ENCODE peak calls at places on chromosome 17, in seven cellular contexts. One of them, this sample, is unnamed.

GRCh38 chr17:67546578-67547527 is 169.8 kb downstream of the PITPNC1 start:
- DNase-seq in fibroblast of the conjunctiva: no peak
- DNase-seq in WERI-Rb-1: no peak
- DNase-seq in activated CD4-positive, CD25-positive, alpha-beta regulatory T cell treated with anti-CD3 and anti-CD28 coated beads, Interleukin-2, amount 50 U/mL, for 16 hours: no peak
- DNase-seq in NCI-H774: no peak
- DNase-seq in astrocyte of the cerebellum: no peak
- DNase-seq in cardiac fibroblast: peak; percentile 47
- DNase-seq in this sample: peak; percentile 4

GRCh38 chr17:71522383-71522782 is 598.4 kb upstream of the SOX9 start:
- DNase-seq in cardiac fibroblast: no peak
- DNase-seq in fibroblast of the conjunctiva: no peak
- DNase-seq in activated CD4-positive, CD25-positive, alpha-beta regulatory T cell treated with anti-CD3 and anti-CD28 coated beads, Interleukin-2, amount 50 U/mL, for 16 hours: no peak
- DNase-seq in NCI-H774: no peak
- DNase-seq in WERI-Rb-1: no peak
- DNase-seq in astrocyte of the cerebellum: peak; percentile 29
- DNase-seq in this sample: peak; percentile 77

GRCh38 chr17:44829558-44830358 is at the start of gene GJC1:
- DNase-seq in cardiac fibroblast: peak; percentile 28
- DNase-seq in NCI-H774: peak; percentile 4
- DNase-seq in activated CD4-positive, CD25-positive, alpha-beta regulatory T cell treated with anti-CD3 and anti-CD28 coated beads, Interleukin-2, amount 50 U/mL, for 16 hours: no peak
- DNase-seq in WERI-Rb-1: peak; percentile 76
- DNase-seq in fibroblast of the conjunctiva: no peak
- DNase-seq in astrocyte of the cerebellum: no peak
- DNase-seq in this sample: peak; percentile 61

GRCh38 chr17:56314026-56314425 is 160.8 kb downstream of the ANKFN1 start:
- DNase-seq in fibroblast of the conjunctiva: no peak
- DNase-seq in cardiac fibroblast: peak; percentile 4
- DNase-seq in activated CD4-positive, CD25-positive, alpha-beta regulatory T cell treated with anti-CD3 and anti-CD28 coated beads, Interleukin-2, amount 50 U/mL, for 16 hours: no peak
- DNase-seq in NCI-H774: no peak
- DNase-seq in WERI-Rb-1: no peak
- DNase-seq in astrocyte of the cerebellum: no peak
- DNase-seq in this sample: no peak

GRCh38 chr17:78131172-78132085 is 858 bp downstream of the TMC8 start:
- DNase-seq in WERI-Rb-1: no peak
- DNase-seq in cardiac fibroblast: no peak
- DNase-seq in fibroblast of the conjunctiva: no peak
- DNase-seq in astrocyte of the cerebellum: no peak
- DNase-seq in activated CD4-positive, CD25-positive, alpha-beta regulatory T cell treated with anti-CD3 and anti-CD28 coated beads, Interleukin-2, amount 50 U/mL, for 16 hours: no peak
- DNase-seq in NCI-H774: no peak
- DNase-seq in this sample: no peak

GRCh38 chr17:65544658-65545057 is 16.8 kb downstream of the AXIN2 start:
- DNase-seq in activated CD4-positive, CD25-positive, alpha-beta regulatory T cell treated with anti-CD3 and anti-CD28 coated beads, Interleukin-2, amount 50 U/mL, for 16 hours: no peak
- DNase-seq in WERI-Rb-1: no peak
- DNase-seq in fibroblast of the conjunctiva: no peak
- DNase-seq in cardiac fibroblast: no peak
- DNase-seq in NCI-H774: no peak
- DNase-seq in astrocyte of the cerebellum: no peak
- DNase-seq in this sample: no peak

GRCh38 chr17:54426287-54426886 is 474.3 kb upstream of the TOM1L1 start:
- DNase-seq in cardiac fibroblast: peak; percentile 5
- DNase-seq in NCI-H774: peak; percentile 6
- DNase-seq in activated CD4-positive, CD25-positive, alpha-beta regulatory T cell treated with anti-CD3 and anti-CD28 coated beads, Interleukin-2, amount 50 U/mL, for 16 hours: no peak
- DNase-seq in fibroblast of the conjunctiva: no peak
- DNase-seq in astrocyte of the cerebellum: no peak
- DNase-seq in WERI-Rb-1: peak; percentile 29
- DNase-seq in this sample: no peak

GRCh38 chr17:83180996-83181481 is 101.6 kb downstream of the METRNL start:
- DNase-seq in astrocyte of the cerebellum: no peak
- DNase-seq in fibroblast of the conjunctiva: no peak
- DNase-seq in WERI-Rb-1: peak; percentile 34
- DNase-seq in cardiac fibroblast: no peak
- DNase-seq in activated CD4-positive, CD25-positive, alpha-beta regulatory T cell treated with anti-CD3 and anti-CD28 coated beads, Interleukin-2, amount 50 U/mL, for 16 hours: no peak
- DNase-seq in NCI-H774: no peak
- DNase-seq in this sample: no peak

GRCh38 chr17:55524440-55525220 is 13.4 kb upstream of the SMIM36 start:
- DNase-seq in fibroblast of the conjunctiva: no peak
- DNase-seq in astrocyte of the cerebellum: no peak
- DNase-seq in WERI-Rb-1: no peak
- DNase-seq in cardiac fibroblast: no peak
- DNase-seq in NCI-H774: no peak
- DNase-seq in activated CD4-positive, CD25-positive, alpha-beta regulatory T cell treated with anti-CD3 and anti-CD28 coated beads, Interleukin-2, amount 50 U/mL, for 16 hours: no peak
- DNase-seq in this sample: no peak

GRCh38 chr17:39775075-39775474 is 37.3 kb downstream of the GRB7 start:
- DNase-seq in fibroblast of the conjunctiva: no peak
- DNase-seq in cardiac fibroblast: no peak
- DNase-seq in astrocyte of the cerebellum: no peak
- DNase-seq in NCI-H774: no peak
- DNase-seq in WERI-Rb-1: no peak
- DNase-seq in activated CD4-positive, CD25-positive, alpha-beta regulatory T cell treated with anti-CD3 and anti-CD28 coated beads, Interleukin-2, amount 50 U/mL, for 16 hours: no peak
- DNase-seq in this sample: no peak

GRCh38 chr17:5883775-5884665 is 186.2 kb upstream of the WSCD1 start:
- DNase-seq in activated CD4-positive, CD25-positive, alpha-beta regulatory T cell treated with anti-CD3 and anti-CD28 coated beads, Interleukin-2, amount 50 U/mL, for 16 hours: no peak
- DNase-seq in cardiac fibroblast: no peak
- DNase-seq in astrocyte of the cerebellum: no peak
- DNase-seq in NCI-H774: no peak
- DNase-seq in fibroblast of the conjunctiva: no peak
- DNase-seq in WERI-Rb-1: no peak
- DNase-seq in this sample: no peak

GRCh38 chr17:73770115-73770848 is 126.0 kb upstream of the SDK2 start:
- DNase-seq in fibroblast of the conjunctiva: peak; percentile 56
- DNase-seq in activated CD4-positive, CD25-positive, alpha-beta regulatory T cell treated with anti-CD3 and anti-CD28 coated beads, Interleukin-2, amount 50 U/mL, for 16 hours: no peak
- DNase-seq in NCI-H774: peak; percentile 89
- DNase-seq in cardiac fibroblast: peak; percentile 49
- DNase-seq in WERI-Rb-1: peak; percentile 96
- DNase-seq in astrocyte of the cerebellum: peak; percentile 59
- DNase-seq in this sample: peak; percentile 88

GRCh38 chr17:19383681-19384470 is 3.1 kb downstream of the MFAP4 start:
- DNase-seq in NCI-H774: no peak
- DNase-seq in fibroblast of the conjunctiva: no peak
- DNase-seq in cardiac fibroblast: peak; percentile 28
- DNase-seq in WERI-Rb-1: no peak
- DNase-seq in activated CD4-positive, CD25-positive, alpha-beta regulatory T cell treated with anti-CD3 and anti-CD28 coated beads, Interleukin-2, amount 50 U/mL, for 16 hours: no peak
- DNase-seq in astrocyte of the cerebellum: no peak
- DNase-seq in this sample: no peak

GRCh38 chr17:35529868-35530267 is 7.6 kb downstream of the SLFN12L start:
- DNase-seq in activated CD4-positive, CD25-positive, alpha-beta regulatory T cell treated with anti-CD3 and anti-CD28 coated beads, Interleukin-2, amount 50 U/mL, for 16 hours: no peak
- DNase-seq in WERI-Rb-1: no peak
- DNase-seq in NCI-H774: no peak
- DNase-seq in cardiac fibroblast: no peak
- DNase-seq in fibroblast of the conjunctiva: no peak
- DNase-seq in astrocyte of the cerebellum: no peak
- DNase-seq in this sample: no peak

GRCh38 chr17:28720247-28720996 is 637 bp downstream of the RPL23A start:
- DNase-seq in NCI-H774: no peak
- DNase-seq in astrocyte of the cerebellum: no peak
- DNase-seq in fibroblast of the conjunctiva: no peak
- DNase-seq in cardiac fibroblast: peak; percentile 20
- DNase-seq in WERI-Rb-1: no peak
- DNase-seq in activated CD4-positive, CD25-positive, alpha-beta regulatory T cell treated with anti-CD3 and anti-CD28 coated beads, Interleukin-2, amount 50 U/mL, for 16 hours: no peak
- DNase-seq in this sample: no peak

GRCh38 chr17:73139296-73139695 is 25.5 kb upstream of the SSTR2 start:
- DNase-seq in activated CD4-positive, CD25-positive, alpha-beta regulatory T cell treated with anti-CD3 and anti-CD28 coated beads, Interleukin-2, amount 50 U/mL, for 16 hours: no peak
- DNase-seq in cardiac fibroblast: no peak
- DNase-seq in astrocyte of the cerebellum: no peak
- DNase-seq in WERI-Rb-1: no peak
- DNase-seq in fibroblast of the conjunctiva: no peak
- DNase-seq in NCI-H774: no peak
- DNase-seq in this sample: no peak

GRCh38 chr17:30589431-30589830 is 112.2 kb downstream of the GOSR1 start:
- DNase-seq in astrocyte of the cerebellum: no peak
- DNase-seq in activated CD4-positive, CD25-positive, alpha-beta regulatory T cell treated with anti-CD3 and anti-CD28 coated beads, Interleukin-2, amount 50 U/mL, for 16 hours: no peak
- DNase-seq in fibroblast of the conjunctiva: no peak
- DNase-seq in NCI-H774: no peak
- DNase-seq in WERI-Rb-1: no peak
- DNase-seq in cardiac fibroblast: no peak
- DNase-seq in this sample: no peak

GRCh38 chr17:66524848-66525247 is 222.4 kb downstream of the PRKCA start:
- DNase-seq in astrocyte of the cerebellum: no peak
- DNase-seq in cardiac fibroblast: no peak
- DNase-seq in fibroblast of the conjunctiva: no peak
- DNase-seq in activated CD4-positive, CD25-positive, alpha-beta regulatory T cell treated with anti-CD3 and anti-CD28 coated beads, Interleukin-2, amount 50 U/mL, for 16 hours: no peak
- DNase-seq in WERI-Rb-1: no peak
- DNase-seq in NCI-H774: no peak
- DNase-seq in this sample: no peak

GRCh38 chr17:77424585-77425344 is 284.0 kb downstream of the SEC14L1 start:
- DNase-seq in fibroblast of the conjunctiva: peak; percentile 98
- DNase-seq in astrocyte of the cerebellum: peak; percentile 78
- DNase-seq in WERI-Rb-1: no peak
- DNase-seq in NCI-H774: no peak
- DNase-seq in cardiac fibroblast: peak; percentile 97
- DNase-seq in activated CD4-positive, CD25-positive, alpha-beta regulatory T cell treated with anti-CD3 and anti-CD28 coated beads, Interleukin-2, amount 50 U/mL, for 16 hours: no peak
- DNase-seq in this sample: peak; percentile 99

GRCh38 chr17:5610956-5611355 is 26.6 kb upstream of the NLRP1 start:
- DNase-seq in NCI-H774: no peak
- DNase-seq in WERI-Rb-1: no peak
- DNase-seq in cardiac fibroblast: no peak
- DNase-seq in astrocyte of the cerebellum: no peak
- DNase-seq in activated CD4-positive, CD25-positive, alpha-beta regulatory T cell treated with anti-CD3 and anti-CD28 coated beads, Interleukin-2, amount 50 U/mL, for 16 hours: no peak
- DNase-seq in fibroblast of the conjunctiva: no peak
- DNase-seq in this sample: no peak

GRCh38 chr17:18959071-18959844 is 7.3 kb downstream of the SLC5A10 start:
- DNase-seq in activated CD4-positive, CD25-positive, alpha-beta regulatory T cell treated with anti-CD3 and anti-CD28 coated beads, Interleukin-2, amount 50 U/mL, for 16 hours: no peak
- DNase-seq in cardiac fibroblast: no peak
- DNase-seq in fibroblast of the conjunctiva: no peak
- DNase-seq in astrocyte of the cerebellum: no peak
- DNase-seq in NCI-H774: no peak
- DNase-seq in WERI-Rb-1: no peak
- DNase-seq in this sample: no peak

GRCh38 chr17:29005562-29005887 is 308 bp downstream of the SEZ6 start:
- DNase-seq in WERI-Rb-1: no peak
- DNase-seq in astrocyte of the cerebellum: no peak
- DNase-seq in fibroblast of the conjunctiva: no peak
- DNase-seq in NCI-H774: no peak
- DNase-seq in activated CD4-positive, CD25-positive, alpha-beta regulatory T cell treated with anti-CD3 and anti-CD28 coated beads, Interleukin-2, amount 50 U/mL, for 16 hours: no peak
- DNase-seq in cardiac fibroblast: no peak
- DNase-seq in this sample: no peak

GRCh38 chr17:37207103-37207502 is 168.7 kb upstream of the C17orf78 start:
- DNase-seq in NCI-H774: no peak
- DNase-seq in astrocyte of the cerebellum: no peak
- DNase-seq in cardiac fibroblast: no peak
- DNase-seq in fibroblast of the conjunctiva: no peak
- DNase-seq in WERI-Rb-1: no peak
- DNase-seq in activated CD4-positive, CD25-positive, alpha-beta regulatory T cell treated with anti-CD3 and anti-CD28 coated beads, Interleukin-2, amount 50 U/mL, for 16 hours: no peak
- DNase-seq in this sample: no peak